ENCODE peak calls at places on chromosomes 5 and 9, in ten cellular contexts. G is PC-9; C is GM12878; J is endodermal cell; A is WERI-Rb-1; F is PC-3; U is adrenal gland; I is mucosa of descending colon; M is MG63; E is CD8-positive, alpha-beta memory T cell. T is an unnamed sample.

GRCh38 chr9:5442400-5443011 is 4.8 kb upstream of the PLGRKT start:
- DNase-seq in U (peak; percentile 58), J (peak; percentile 72), F (peak; percentile 67), I (no peak), A (peak; percentile 38), M (no peak), C (no peak), E (no peak), G (no peak), T (peak; percentile 48)

GRCh38 chr9:78932849-78933627 is 636.1 kb downstream of the PSAT1 start:
- DNase-seq in F (peak; percentile 82), A (no peak), G (no peak), J (no peak), M (no peak), U (no peak), I (no peak), E (no peak), C (no peak), T (no peak)

GRCh38 chr5:38666668-38667498 is 110.4 kb upstream of the LIFR start:
- DNase-seq in M (peak; percentile 8), J (peak; percentile 71), I (no peak), A (peak; percentile 63), F (peak; percentile 45), E (no peak), G (no peak), C (no peak), U (peak; percentile 35), T (no peak)

GRCh38 chr5:139709587-139710369 is 61.6 kb downstream of the CXXC5 start:
- DNase-seq in I (peak; percentile 63), A (peak; percentile 83), U (no peak), M (no peak), F (no peak), E (peak; percentile 75), C (no peak), G (no peak), J (peak; percentile 93), T (no peak)

GRCh38 chr9:115978739-115979138 is 174.9 kb upstream of the PAPPA start:
- DNase-seq in A (no peak), F (peak; percentile 35), E (no peak), J (no peak), I (no peak), C (no peak), G (no peak), M (peak; percentile 48), U (no peak), T (no peak)

GRCh38 chr9:134223091-134223490 is 58.7 kb upstream of the RNU6ATAC start:
- DNase-seq in F (no peak), A (no peak), C (no peak), M (no peak), I (peak; percentile 15), G (no peak), J (no peak), U (peak; percentile 13), E (peak; percentile 27), T (no peak)

GRCh38 chr5:134289509-134290113 is 63.7 kb upstream of the PPP2CA start:
- DNase-seq in C (peak; percentile 24), M (peak; percentile 51), U (peak; percentile 61), G (peak; percentile 74), F (peak; percentile 75), J (peak; percentile 82), I (no peak), E (peak; percentile 60), A (peak; percentile 60), T (peak; percentile 66)

GRCh38 chr5:140207250-140207954 is 32.4 kb downstream of the CYSTM1 start:
- DNase-seq in A (no peak), U (no peak), M (no peak), I (no peak), G (no peak), E (no peak), F (no peak), J (no peak), C (no peak), T (no peak)

GRCh38 chr9:92094655-92095054 is 20.6 kb downstream of the SPTLC1 start:
- DNase-seq in U (no peak), G (no peak), F (peak; percentile 5), I (no peak), C (no peak), E (no peak), A (no peak), J (peak; percentile 59), M (no peak), T (no peak)

GRCh38 chr9:109817846-109818472 is 38.0 kb downstream of the PALM2AKAP2 start:
- DNase-seq in G (peak; percentile 81), J (peak; percentile 86), C (peak; percentile 20), M (peak; percentile 60), I (no peak), E (no peak), F (peak; percentile 94), U (peak; percentile 75), A (peak; percentile 62), T (peak; percentile 79)

DNA sequence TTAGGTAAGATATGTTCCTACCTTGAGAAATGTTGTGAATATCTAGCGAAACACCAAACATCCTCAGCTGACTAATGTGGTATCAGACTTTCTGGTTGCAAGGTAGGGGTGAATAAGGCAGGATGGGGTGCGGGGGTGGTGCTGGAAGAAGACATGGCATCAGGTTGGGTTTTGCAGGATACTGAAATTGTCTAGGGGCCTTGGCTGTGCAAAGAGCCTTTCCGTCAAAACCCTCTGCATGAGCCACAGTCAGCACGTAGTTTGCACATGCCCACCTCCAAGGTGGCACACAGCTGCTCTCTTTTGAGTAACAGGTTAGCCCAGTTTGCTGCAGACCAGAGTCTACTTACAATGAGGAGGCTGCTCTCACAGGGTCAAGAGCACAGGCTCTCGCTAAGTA is 42.0 kb downstream of the SFXN1 start:
- DNase-seq in M (no peak), J (no peak), A (no peak), U (no peak), E (no peak), C (no peak), G (no peak), F (no peak), I (no peak), T (no peak)
- H3K36me3 ChIP-seq in M (peaks cover 92% of the 10 kb centered on the region), J (peaks cover 87% of the 10 kb centered on the region), A (peaks cover 74% of the 10 kb centered on the region), U (peaks cover 36% of the 10 kb centered on the region), E (peaks cover 20% of the 10 kb centered on the region), C (peaks cover 39% of the 10 kb centered on the region), G (peaks cover 16% of the 10 kb centered on the region), F (peaks cover 10% of the 10 kb centered on the region), I (no peaks in the 10 kb centered on the region), T (peaks cover 88% of the 10 kb centered on the region)

GRCh38 chr9:18861599-18862546 is 171.1 kb downstream of the SAXO1 start:
- DNase-seq in F (no peak), C (no peak), I (no peak), A (no peak), E (no peak), U (peak; percentile 25), J (peak; percentile 80), M (no peak), G (no peak), T (no peak)
- H3K4me3 ChIP-seq in F (no peak overlapping the region), C (no peak overlapping the region), I (no peak overlapping the region), A (no peak overlapping the region), E (no peak overlapping the region), U (no peak overlapping the region), J (no peak overlapping the region), M (no peak overlapping the region), G (no peak overlapping the region), T (no peak overlapping the region)

GRCh38 chr9:136466155-136466541 is 16.7 kb downstream of the SEC16A start:
- DNase-seq in M (no peak), F (no peak), A (no peak), J (no peak), U (no peak), C (no peak), I (no peak), E (no peak), G (no peak), T (no peak)
- H3K36me3 ChIP-seq in M (peaks cover 73% of the 10 kb centered on the region), F (peaks cover 17% of the 10 kb centered on the region), A (peaks cover 96% of the 10 kb centered on the region), J (peaks cover 89% of the 10 kb centered on the region), U (peaks cover 98% of the 10 kb centered on the region), C (peaks cover 37% of the 10 kb centered on the region), I (peaks cover 10% of the 10 kb centered on the region), E (peaks cover 84% of the 10 kb centered on the region), G (peaks cover 24% of the 10 kb centered on the region), T (peaks cover 96% of the 10 kb centered on the region)

DNA sequence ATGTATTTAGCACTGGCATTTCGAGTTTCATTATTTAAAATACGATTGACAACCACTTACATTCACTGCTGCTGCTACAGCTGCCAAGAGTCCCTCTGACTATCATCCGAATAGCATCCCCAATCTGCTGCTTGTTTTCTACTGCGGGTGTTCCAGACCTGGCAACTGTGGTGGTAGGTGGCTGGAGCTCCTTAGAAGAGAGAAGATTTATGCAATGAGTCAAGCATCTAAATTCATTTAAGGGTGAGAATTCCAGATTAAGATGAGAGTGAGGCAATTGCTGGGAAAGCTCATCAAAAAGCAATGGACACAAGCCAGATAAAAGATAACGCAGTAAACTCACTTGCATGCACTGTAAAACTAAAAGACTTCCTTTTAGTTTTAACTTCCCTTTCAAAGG is 3.9 kb downstream of the PLK2 start:
- DNase-seq in I (no peak), M (no peak), C (no peak), U (no peak), G (no peak), F (no peak), J (no peak), A (no peak), E (no peak), T (no peak)
- H3K4me3 ChIP-seq in I (no peak overlapping the region), M (peak overlapping the region; percentile 94), C (no peak overlapping the region), U (no peak overlapping the region), G (peak overlapping the region; percentile 90), F (peak overlapping the region; percentile 99), J (peak overlapping the region; percentile 98), A (no peak overlapping the region), E (no peak overlapping the region), T (no peak overlapping the region)

GRCh38 chr9:129812385-129812784 is 9.4 kb downstream of the TOR1B start:
- DNase-seq in I (peak; percentile 73), U (no peak), G (no peak), A (peak; percentile 28), M (no peak), E (no peak), F (no peak), J (no peak), C (no peak), T (no peak)

GRCh38 chr9:129810788-129811187 is 7.8 kb downstream of the TOR1B start:
- DNase-seq in A (no peak), I (no peak), J (no peak), F (no peak), C (no peak), G (no peak), E (no peak), U (no peak), M (no peak), T (no peak)

GRCh38 chr9:129813661-129814060 is 10.3 kb downstream of the TOR1A start:
- DNase-seq in I (no peak), U (no peak), F (no peak), E (peak; percentile 25), M (no peak), G (no peak), A (no peak), J (no peak), C (no peak), T (no peak)

GRCh38 chr9:129810116-129810515 is 7.1 kb downstream of the TOR1B start:
- DNase-seq in M (no peak), J (no peak), E (no peak), F (no peak), A (no peak), U (no peak), G (no peak), I (no peak), C (no peak), T (no peak)

GRCh38 chr9:129811967-129812363 is 9.0 kb downstream of the TOR1B start:
- DNase-seq in G (no peak), C (no peak), E (no peak), F (no peak), I (no peak), A (peak; percentile 44), M (no peak), J (no peak), U (no peak), T (peak; percentile 37)
- H3K36me3 ChIP-seq in G (peaks cover 9% of the 10 kb centered on the region), C (peaks cover 21% of the 10 kb centered on the region), E (peaks cover 40% of the 10 kb centered on the region), F (peaks cover 2% of the 10 kb centered on the region), I (no peaks in the 10 kb centered on the region), A (peaks cover 64% of the 10 kb centered on the region), M (peaks cover 30% of the 10 kb centered on the region), J (peaks cover 53% of the 10 kb centered on the region), U (peaks cover 56% of the 10 kb centered on the region), T (peaks cover 40% of the 10 kb centered on the region)